ENCODE peak calls at places on chromosomes 4 and X, in nine cellular contexts. One of them, this sample, is unnamed. For H3K36me3 and H3K27me3, the result is how much of the 10 kb centered on the place peaks cover.

GRCh38 chr4:8665406-8666360 is 73.1 kb downstream of the CPZ start:
- DNase-seq in heart left ventricle: no peak
- DNase-seq in GM23338: no peak
- DNase-seq in GM06990: no peak
- DNase-seq in CD4-positive, alpha-beta memory T cell: no peak
- DNase-seq in colonic mucosa: no peak
- DNase-seq in psoas muscle: no peak
- DNase-seq in upper lobe of right lung: peak
- DNase-seq in CD8-positive, alpha-beta T cell: no peak
- DNase-seq in this sample: peak

GRCh38 chr4:39036172-39036571 is 4.0 kb upstream of the TMEM156 start:
- DNase-seq in heart left ventricle: no peak
- DNase-seq in psoas muscle: no peak
- DNase-seq in GM23338: no peak
- DNase-seq in CD4-positive, alpha-beta memory T cell: no peak
- DNase-seq in upper lobe of right lung: no peak
- DNase-seq in colonic mucosa: no peak
- DNase-seq in GM06990: no peak
- DNase-seq in CD8-positive, alpha-beta T cell: no peak
- DNase-seq in this sample: no peak

GRCh38 chr4:1209821-1210220 is 37.4 kb upstream of the SPON2 start:
- DNase-seq in colonic mucosa: peak
- DNase-seq in CD8-positive, alpha-beta T cell: no peak
- DNase-seq in heart left ventricle: peak
- DNase-seq in GM06990: no peak
- DNase-seq in GM23338: peak
- DNase-seq in CD4-positive, alpha-beta memory T cell: no peak
- DNase-seq in psoas muscle: peak
- DNase-seq in upper lobe of right lung: peak
- DNase-seq in this sample: no peak

GRCh38 chrX:21166302-21166982 is 207.8 kb upstream of the CNKSR2 start:
- DNase-seq in GM06990: no peak
- DNase-seq in psoas muscle: no peak
- DNase-seq in upper lobe of right lung: no peak
- DNase-seq in colonic mucosa: no peak
- DNase-seq in heart left ventricle: no peak
- DNase-seq in CD4-positive, alpha-beta memory T cell: no peak
- DNase-seq in CD8-positive, alpha-beta T cell: no peak
- DNase-seq in GM23338: peak
- DNase-seq in this sample: peak

GRCh38 chr4:177427097-177427665 is 15.1 kb downstream of the AGA start:
- DNase-seq in psoas muscle: no peak
- DNase-seq in heart left ventricle: no peak
- DNase-seq in GM06990: no peak
- DNase-seq in upper lobe of right lung: no peak
- DNase-seq in CD4-positive, alpha-beta memory T cell: no peak
- DNase-seq in GM23338: no peak
- DNase-seq in colonic mucosa: no peak
- DNase-seq in CD8-positive, alpha-beta T cell: no peak
- DNase-seq in this sample: no peak

GRCh38 chr4:125346616-125347015 is 31.9 kb downstream of the FAT4 start:
- DNase-seq in CD4-positive, alpha-beta memory T cell: no peak
- DNase-seq in upper lobe of right lung: no peak
- DNase-seq in colonic mucosa: no peak
- DNase-seq in GM06990: no peak
- DNase-seq in GM23338: peak
- DNase-seq in psoas muscle: no peak
- DNase-seq in heart left ventricle: no peak
- DNase-seq in CD8-positive, alpha-beta T cell: no peak
- DNase-seq in this sample: no peak

GRCh38 chr4:95087657-95088455 is 330.1 kb downstream of the BMPR1B start:
- DNase-seq in GM23338: no peak
- DNase-seq in psoas muscle: no peak
- DNase-seq in CD4-positive, alpha-beta memory T cell: no peak
- DNase-seq in heart left ventricle: no peak
- DNase-seq in colonic mucosa: no peak
- DNase-seq in CD8-positive, alpha-beta T cell: no peak
- DNase-seq in upper lobe of right lung: no peak
- DNase-seq in GM06990: no peak
- DNase-seq in this sample: no peak

GRCh38 chr4:8015512-8015911 is 75.9 kb upstream of the AFAP1 start:
- DNase-seq in heart left ventricle: no peak
- DNase-seq in GM23338: peak
- DNase-seq in upper lobe of right lung: no peak
- DNase-seq in CD8-positive, alpha-beta T cell: no peak
- DNase-seq in psoas muscle: no peak
- DNase-seq in CD4-positive, alpha-beta memory T cell: no peak
- DNase-seq in GM06990: no peak
- DNase-seq in colonic mucosa: no peak
- DNase-seq in this sample: peak

GRCh38 chrX:107710617-107711391 is 64.8 kb downstream of the TSC22D3 start:
- DNase-seq in heart left ventricle: peak
- DNase-seq in colonic mucosa: no peak
- DNase-seq in psoas muscle: peak
- DNase-seq in CD4-positive, alpha-beta memory T cell: peak
- DNase-seq in GM23338: peak
- DNase-seq in GM06990: peak
- DNase-seq in CD8-positive, alpha-beta T cell: peak
- DNase-seq in upper lobe of right lung: no peak
- DNase-seq in this sample: peak

GRCh38 chrX:22220941-22221340 is 51.8 kb upstream of the CBLL2 start:
- DNase-seq in CD4-positive, alpha-beta memory T cell: no peak
- DNase-seq in GM23338: no peak
- DNase-seq in colonic mucosa: no peak
- DNase-seq in GM06990: no peak
- DNase-seq in upper lobe of right lung: no peak
- DNase-seq in heart left ventricle: no peak
- DNase-seq in CD8-positive, alpha-beta T cell: no peak
- DNase-seq in psoas muscle: no peak
- DNase-seq in this sample: no peak

GRCh38 chrX:129534816-129535578 is 5.1 kb upstream of the OCRL start:
- DNase-seq in GM23338: no peak
- DNase-seq in psoas muscle: no peak
- DNase-seq in colonic mucosa: no peak
- DNase-seq in GM06990: no peak
- DNase-seq in heart left ventricle: no peak
- DNase-seq in upper lobe of right lung: no peak
- DNase-seq in CD4-positive, alpha-beta memory T cell: no peak
- DNase-seq in CD8-positive, alpha-beta T cell: no peak
- DNase-seq in this sample: no peak

GRCh38 chrX:116239944-116240391 is 69.4 kb downstream of the AGTR2 start:
- DNase-seq in upper lobe of right lung: no peak
- DNase-seq in heart left ventricle: no peak
- DNase-seq in colonic mucosa: peak
- DNase-seq in CD8-positive, alpha-beta T cell: no peak
- DNase-seq in CD4-positive, alpha-beta memory T cell: no peak
- DNase-seq in psoas muscle: no peak
- DNase-seq in GM06990: no peak
- DNase-seq in GM23338: no peak
- DNase-seq in this sample: no peak

GRCh38 chr4:140884431-140885058 is 128.4 kb upstream of the TBC1D9 start:
- DNase-seq in CD8-positive, alpha-beta T cell: no peak
- DNase-seq in GM06990: no peak
- DNase-seq in colonic mucosa: peak
- DNase-seq in psoas muscle: no peak
- DNase-seq in CD4-positive, alpha-beta memory T cell: no peak
- DNase-seq in upper lobe of right lung: no peak
- DNase-seq in GM23338: peak
- DNase-seq in heart left ventricle: peak
- DNase-seq in this sample: peak

GRCh38 chr4:39664828-39665731 is 26.4 kb upstream of the SMIM14 start:
- DNase-seq in GM23338: no peak
- DNase-seq in heart left ventricle: no peak
- DNase-seq in CD4-positive, alpha-beta memory T cell: no peak
- DNase-seq in upper lobe of right lung: no peak
- DNase-seq in CD8-positive, alpha-beta T cell: no peak
- DNase-seq in colonic mucosa: no peak
- DNase-seq in GM06990: no peak
- DNase-seq in psoas muscle: no peak
- DNase-seq in this sample: no peak

DNA sequence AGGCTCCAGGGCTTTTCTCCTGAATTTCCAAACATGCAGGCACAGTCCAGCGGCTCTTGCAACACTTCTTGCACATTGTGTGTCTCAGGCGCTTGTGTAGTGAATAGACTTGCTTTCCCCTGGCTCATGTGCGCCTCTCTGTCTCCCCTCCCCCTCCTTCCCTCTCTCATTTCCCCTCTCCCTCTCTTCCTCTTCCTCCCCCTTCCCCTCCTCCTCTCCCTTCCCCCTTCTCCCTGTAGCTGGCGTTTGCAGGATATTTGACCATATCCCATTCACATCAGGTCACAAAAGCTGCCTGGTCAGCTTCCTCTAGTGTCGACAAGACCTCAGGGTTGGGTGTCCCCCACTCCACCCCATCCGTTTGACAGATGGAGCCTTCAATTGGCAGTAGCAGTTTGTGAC is 2.4 kb downstream of the CHST7 start:
- DNase-seq in CD4-positive, alpha-beta memory T cell: no peak
- DNase-seq in CD8-positive, alpha-beta T cell: no peak
- DNase-seq in upper lobe of right lung: no peak
- DNase-seq in heart left ventricle: peak
- DNase-seq in GM23338: peak
- DNase-seq in GM06990: no peak
- DNase-seq in psoas muscle: peak
- DNase-seq in colonic mucosa: peak
- DNase-seq in this sample: no peak
- H3K4me3 ChIP-seq in CD4-positive, alpha-beta memory T cell: peak
- H3K4me3 ChIP-seq in CD8-positive, alpha-beta T cell: no peak
- H3K4me3 ChIP-seq in upper lobe of right lung: peak
- H3K4me3 ChIP-seq in heart left ventricle: no peak
- H3K4me3 ChIP-seq in GM23338: peak
- H3K4me3 ChIP-seq in GM06990: peak
- H3K4me3 ChIP-seq in psoas muscle: peak
- H3K4me3 ChIP-seq in colonic mucosa: no peak
- H3K4me3 ChIP-seq in this sample: peak

GRCh38 chr4:6605605-6606004 is 30.6 kb downstream of the MAN2B2 start:
- DNase-seq in colonic mucosa: no peak
- DNase-seq in psoas muscle: no peak
- DNase-seq in upper lobe of right lung: no peak
- DNase-seq in heart left ventricle: no peak
- DNase-seq in CD4-positive, alpha-beta memory T cell: no peak
- DNase-seq in CD8-positive, alpha-beta T cell: no peak
- DNase-seq in GM06990: no peak
- DNase-seq in GM23338: no peak
- DNase-seq in this sample: no peak
- H3K36me3 ChIP-seq in colonic mucosa: under half
- H3K36me3 ChIP-seq in psoas muscle: under half
- H3K36me3 ChIP-seq in upper lobe of right lung: half or more
- H3K36me3 ChIP-seq in heart left ventricle: under half
- H3K36me3 ChIP-seq in CD4-positive, alpha-beta memory T cell: half or more
- H3K36me3 ChIP-seq in CD8-positive, alpha-beta T cell: half or more
- H3K36me3 ChIP-seq in GM06990: under half
- H3K36me3 ChIP-seq in GM23338: under half
- H3K36me3 ChIP-seq in this sample: under half

GRCh38 chr4:3703677-3704521 is 62.3 kb upstream of the ADRA2C start:
- DNase-seq in psoas muscle: peak
- DNase-seq in GM23338: peak
- DNase-seq in upper lobe of right lung: peak
- DNase-seq in colonic mucosa: no peak
- DNase-seq in CD4-positive, alpha-beta memory T cell: no peak
- DNase-seq in heart left ventricle: no peak
- DNase-seq in CD8-positive, alpha-beta T cell: no peak
- DNase-seq in GM06990: no peak
- DNase-seq in this sample: peak
- H3K27me3 ChIP-seq in psoas muscle: half or more
- H3K27me3 ChIP-seq in GM23338: under half
- H3K27me3 ChIP-seq in upper lobe of right lung: under half
- H3K27me3 ChIP-seq in colonic mucosa: under half
- H3K27me3 ChIP-seq in CD4-positive, alpha-beta memory T cell: under half
- H3K27me3 ChIP-seq in heart left ventricle: under half
- H3K27me3 ChIP-seq in CD8-positive, alpha-beta T cell: under half
- H3K27me3 ChIP-seq in GM06990: under half
- H3K27me3 ChIP-seq in this sample: under half

GRCh38 chrX:118215346-118215745 is 98.7 kb upstream of the KLHL13 start:
- DNase-seq in GM23338: no peak
- DNase-seq in psoas muscle: no peak
- DNase-seq in upper lobe of right lung: no peak
- DNase-seq in GM06990: no peak
- DNase-seq in CD4-positive, alpha-beta memory T cell: no peak
- DNase-seq in CD8-positive, alpha-beta T cell: no peak
- DNase-seq in colonic mucosa: no peak
- DNase-seq in heart left ventricle: no peak
- DNase-seq in this sample: no peak

GRCh38 chrX:118212817-118213183 is 96.2 kb upstream of the KLHL13 start:
- DNase-seq in upper lobe of right lung: no peak
- DNase-seq in heart left ventricle: no peak
- DNase-seq in psoas muscle: no peak
- DNase-seq in CD4-positive, alpha-beta memory T cell: no peak
- DNase-seq in colonic mucosa: no peak
- DNase-seq in GM23338: no peak
- DNase-seq in GM06990: peak
- DNase-seq in CD8-positive, alpha-beta T cell: no peak
- DNase-seq in this sample: no peak

GRCh38 chrX:118216086-118216485 is 99.5 kb upstream of the KLHL13 start:
- DNase-seq in CD4-positive, alpha-beta memory T cell: no peak
- DNase-seq in CD8-positive, alpha-beta T cell: no peak
- DNase-seq in colonic mucosa: no peak
- DNase-seq in heart left ventricle: no peak
- DNase-seq in upper lobe of right lung: no peak
- DNase-seq in GM06990: no peak
- DNase-seq in psoas muscle: no peak
- DNase-seq in GM23338: no peak
- DNase-seq in this sample: no peak

GRCh38 chrX:118208476-118208875 is 91.9 kb upstream of the KLHL13 start:
- DNase-seq in GM06990: no peak
- DNase-seq in heart left ventricle: no peak
- DNase-seq in upper lobe of right lung: no peak
- DNase-seq in CD4-positive, alpha-beta memory T cell: no peak
- DNase-seq in colonic mucosa: no peak
- DNase-seq in GM23338: no peak
- DNase-seq in CD8-positive, alpha-beta T cell: no peak
- DNase-seq in psoas muscle: no peak
- DNase-seq in this sample: no peak

DNA sequence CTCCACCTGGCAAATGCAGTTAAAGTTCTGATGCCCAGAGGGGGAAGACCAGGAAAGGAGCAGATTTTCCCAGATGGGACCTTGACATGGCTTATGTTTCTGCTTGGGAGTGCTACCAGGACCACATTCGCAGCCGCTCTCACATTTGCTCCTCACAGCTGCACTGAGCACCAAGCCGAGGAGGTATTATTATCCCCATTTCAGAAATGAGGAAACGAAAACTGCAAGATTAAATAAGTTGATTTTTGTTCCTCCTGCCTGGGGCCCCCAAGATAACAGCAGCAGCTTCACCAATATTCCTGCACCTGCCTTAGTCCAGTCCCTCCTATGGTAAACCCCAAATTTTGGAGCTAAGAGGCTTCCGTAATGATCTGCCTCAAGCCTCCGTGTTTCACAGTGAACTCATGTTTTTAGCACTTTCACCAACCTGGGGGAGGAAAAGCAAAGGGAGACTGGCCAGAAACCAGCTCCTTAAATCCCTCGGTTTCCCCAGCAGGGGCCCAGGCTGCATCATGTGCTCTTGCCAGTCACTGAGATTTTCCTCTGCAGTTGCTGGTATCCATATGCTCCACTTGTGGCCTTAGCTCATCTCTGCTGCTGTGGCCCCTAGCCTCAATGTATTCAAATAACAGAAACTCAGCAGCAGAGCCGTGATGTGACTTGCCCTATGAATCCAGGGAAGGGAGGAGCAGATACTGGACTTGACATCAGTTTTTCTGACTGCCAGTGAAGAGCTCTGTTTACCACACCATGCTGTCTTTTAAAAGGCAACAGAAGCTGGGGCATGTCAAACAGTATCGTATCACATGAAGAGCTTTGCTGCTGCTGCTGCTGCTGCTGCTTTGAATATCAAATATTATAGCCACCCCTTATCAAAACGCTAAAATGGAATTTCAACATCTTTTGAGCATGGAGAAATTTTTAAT is 95.5 kb upstream of the KLHL13 start:
- DNase-seq in CD8-positive, alpha-beta T cell: no peak
- DNase-seq in upper lobe of right lung: no peak
- DNase-seq in colonic mucosa: no peak
- DNase-seq in psoas muscle: no peak
- DNase-seq in heart left ventricle: no peak
- DNase-seq in GM06990: peak
- DNase-seq in GM23338: no peak
- DNase-seq in CD4-positive, alpha-beta memory T cell: no peak
- DNase-seq in this sample: peak
- H3K4me3 ChIP-seq in CD8-positive, alpha-beta T cell: no peak
- H3K4me3 ChIP-seq in upper lobe of right lung: no peak
- H3K4me3 ChIP-seq in colonic mucosa: no peak
- H3K4me3 ChIP-seq in psoas muscle: no peak
- H3K4me3 ChIP-seq in heart left ventricle: no peak
- H3K4me3 ChIP-seq in GM06990: peak
- H3K4me3 ChIP-seq in GM23338: no peak
- H3K4me3 ChIP-seq in CD4-positive, alpha-beta memory T cell: no peak
- H3K4me3 ChIP-seq in this sample: no peak